ENCODE peak calls at places on chromosomes 4 and X, in five cellular contexts. D, Z, I, G and U are unnamed samples.

GRCh38 chrX:103607385-103608304 is at the start of gene TCEAL3:
- DNase-seq in D (peak), Z (no peak), I (peak), G (peak), U (peak)

GRCh38 chr4:18318682-18319410 is 297.3 kb upstream of the LCORL start:
- DNase-seq in D (no peak), Z (no peak), I (no peak), G (peak), U (no peak)

GRCh38 chr4:174210354-174210753 is 73.1 kb downstream of the FBXO8 start:
- DNase-seq in D (no peak), Z (no peak), I (peak), G (no peak), U (no peak)

GRCh38 chrX:16524327-16524726 is 125.6 kb upstream of the S100G start:
- DNase-seq in D (no peak), Z (no peak), I (no peak), G (no peak), U (no peak)

GRCh38 chr4:185782523-185782922 is 29.5 kb downstream of the SORBS2 start:
- DNase-seq in D (no peak), Z (no peak), I (no peak), G (no peak), U (no peak)

GRCh38 chr4:15526924-15527592 is 57.4 kb downstream of the CC2D2A start:
- DNase-seq in D (no peak), Z (no peak), I (no peak), G (no peak), U (no peak)

GRCh38 chr4:33060873-33061542 is 2340.8 kb downstream of the PCDH7 start:
- DNase-seq in D (peak), Z (no peak), I (peak), G (peak), U (peak)

GRCh38 chrX:153707406-153707805 is 16.8 kb downstream of the BCAP31 start:
- DNase-seq in D (no peak), Z (no peak), I (no peak), G (no peak), U (no peak)

GRCh38 chr4:152045781-152046571 is 285.2 kb upstream of the GATB start:
- DNase-seq in D (peak), Z (no peak), I (peak), G (peak), U (peak)

GRCh38 chr4:113146876-113147358 is 97.5 kb downstream of the ANK2 start:
- DNase-seq in D (no peak), Z (no peak), I (no peak), G (no peak), U (no peak)